ENCODE peak calls at places on chromosomes 13 and 19, in five cellular contexts. I, F, S, N and U are unnamed samples.

GRCh38 chr13:35879111-35879510 is 252.1 kb downstream of the DCLK1 start:
- DNase-seq in I (no peak), F (no peak), S (no peak), N (no peak), U (no peak)

GRCh38 chr19:41998246-41999020 is 4.4 kb upstream of the ATP1A3 start:
- DNase-seq in I (peak), F (no peak), S (no peak), N (peak), U (no peak)

GRCh38 chr19:35279374-35279773 is 3.0 kb upstream of the HAMP start:
- DNase-seq in I (no peak), F (no peak), S (no peak), N (no peak), U (no peak)

GRCh38 chr19:9917322-9917721 is 19.0 kb downstream of the OLFM2 start:
- DNase-seq in I (no peak), F (peak), S (peak), N (peak), U (peak)

GRCh38 chr13:89627991-89628390 is 1719.5 kb upstream of the MIR17HG start:
- DNase-seq in I (no peak), F (peak), S (peak), N (no peak), U (no peak)

GRCh38 chr19:35805518-35806102 is 7.0 kb downstream of the PRODH2 start:
- DNase-seq in I (no peak), F (no peak), S (no peak), N (no peak), U (no peak)

GRCh38 chr13:67223742-67224141 is 6.4 kb downstream of the PCDH9 start:
- DNase-seq in I (no peak), F (peak), S (no peak), N (no peak), U (no peak)

GRCh38 chr13:44263920-44264610 is 109.6 kb upstream of the SERP2 start:
- DNase-seq in I (no peak), F (no peak), S (no peak), N (no peak), U (peak)

GRCh38 chr19:46042252-46042883 is 1.6 kb upstream of the IGFL4 start:
- DNase-seq in I (no peak), F (no peak), S (no peak), N (no peak), U (no peak)

GRCh38 chr19:36916991-36917390 is 859 bp downstream of the ZNF568 start:
- DNase-seq in I (no peak), F (peak), S (peak), N (peak), U (peak)

GRCh38 chr13:31064636-31065035 is 97.1 kb downstream of the HSPH1 start:
- DNase-seq in I (no peak), F (no peak), S (no peak), N (no peak), U (no peak)